ENCODE peak calls at places on chromosomes 5 and 9, in four cellular contexts. T, Z, L and V are unnamed samples.
A peak's percentile ranks its signal among the peaks of the same experiment; 100 is the strongest.

GRCh38 chr5:131615953-131616352 is 19.1 kb downstream of the RAPGEF6 start:
- DNase-seq in Z (no peak), T (no peak), L (no peak), V (no peak)

GRCh38 chr5:57889558-57889957 is 406.9 kb upstream of the ACTBL2 start:
- DNase-seq in T (no peak), Z (no peak), L (peak; percentile 40), V (no peak)

GRCh38 chr9:97502222-97502983 is 937 bp downstream of the TMOD1 start:
- DNase-seq in Z (no peak), L (no peak), T (no peak), V (peak; percentile 75)

GRCh38 chr9:4126996-4127395 is 172.9 kb downstream of the GLIS3 start:
- DNase-seq in L (no peak), T (no peak), Z (no peak), V (no peak)

GRCh38 chr5:61449756-61450155 is 117.7 kb downstream of the ZSWIM6 start:
- DNase-seq in T (no peak), L (no peak), Z (no peak), V (no peak)

GRCh38 chr5:109160468-109160867 is 249.3 kb downstream of the PJA2 start:
- DNase-seq in Z (no peak), L (no peak), T (no peak), V (no peak)

GRCh38 chr9:90310523-90310879 is 332.1 kb downstream of the DIRAS2 start:
- DNase-seq in Z (no peak), L (no peak), T (no peak), V (no peak)

GRCh38 chr9:136644593-136645342 is 17.9 kb upstream of the EGFL7 start:
- DNase-seq in Z (no peak), L (no peak), T (peak; percentile 67), V (peak; percentile 93)